ENCODE peak calls at places on chromosome 4, in eight cellular contexts. One of them, this sample, is unnamed.
A peak's percentile ranks its signal among the peaks of the same experiment; 100 is the strongest.

GRCh38 chr4:123291329-123291728 is 105.3 kb upstream of the SPRY1 start:
- DNase-seq in transverse colon: no peak
- DNase-seq in breast epithelium: no peak
- DNase-seq in K562: no peak
- DNase-seq in H1: no peak
- DNase-seq in SK-N-MC: no peak
- DNase-seq in HCT116: no peak
- DNase-seq in HepG2: no peak
- DNase-seq in this sample: no peak

GRCh38 chr4:13765535-13765934 is 138.0 kb upstream of the BOD1L1 start:
- DNase-seq in transverse colon: no peak
- DNase-seq in breast epithelium: no peak
- DNase-seq in K562: no peak
- DNase-seq in H1: no peak
- DNase-seq in SK-N-MC: no peak
- DNase-seq in HCT116: no peak
- DNase-seq in HepG2: no peak
- DNase-seq in this sample: no peak

GRCh38 chr4:61934201-61934600 is 734.1 kb downstream of the ADGRL3 start:
- DNase-seq in transverse colon: no peak
- DNase-seq in breast epithelium: no peak
- DNase-seq in K562: no peak
- DNase-seq in H1: no peak
- DNase-seq in SK-N-MC: no peak
- DNase-seq in HCT116: no peak
- DNase-seq in HepG2: no peak
- DNase-seq in this sample: no peak

GRCh38 chr4:82746705-82747567 is 51.7 kb downstream of the SCD5 start:
- DNase-seq in transverse colon: no peak
- DNase-seq in breast epithelium: no peak
- DNase-seq in K562: peak; percentile 26
- DNase-seq in H1: no peak
- DNase-seq in SK-N-MC: no peak
- DNase-seq in HCT116: no peak
- DNase-seq in HepG2: peak; percentile 60
- DNase-seq in this sample: no peak

GRCh38 chr4:143099693-143100092 is 85.0 kb upstream of the USP38 start:
- DNase-seq in transverse colon: no peak
- DNase-seq in breast epithelium: no peak
- DNase-seq in K562: no peak
- DNase-seq in H1: no peak
- DNase-seq in SK-N-MC: no peak
- DNase-seq in HCT116: no peak
- DNase-seq in HepG2: no peak
- DNase-seq in this sample: no peak

GRCh38 chr4:103012085-103012484 is 7.4 kb downstream of the SLC9B1 start:
- DNase-seq in transverse colon: no peak
- DNase-seq in breast epithelium: no peak
- DNase-seq in K562: peak; percentile 13
- DNase-seq in H1: no peak
- DNase-seq in SK-N-MC: no peak
- DNase-seq in HCT116: no peak
- DNase-seq in HepG2: no peak
- DNase-seq in this sample: no peak

GRCh38 chr4:56648245-56649151 is 32.6 kb downstream of the HOPX start:
- DNase-seq in transverse colon: no peak
- DNase-seq in breast epithelium: no peak
- DNase-seq in K562: no peak
- DNase-seq in H1: no peak
- DNase-seq in SK-N-MC: no peak
- DNase-seq in HCT116: no peak
- DNase-seq in HepG2: no peak
- DNase-seq in this sample: no peak

GRCh38 chr4:138007572-138007971 is 234.6 kb downstream of the SLC7A11 start:
- DNase-seq in transverse colon: no peak
- DNase-seq in breast epithelium: no peak
- DNase-seq in K562: no peak
- DNase-seq in H1: no peak
- DNase-seq in SK-N-MC: no peak
- DNase-seq in HCT116: peak; percentile 13
- DNase-seq in HepG2: peak; percentile 3
- DNase-seq in this sample: no peak

GRCh38 chr4:153181293-153182080 is 22.8 kb upstream of the TRIM2 start:
- DNase-seq in transverse colon: no peak
- DNase-seq in breast epithelium: no peak
- DNase-seq in K562: no peak
- DNase-seq in H1: no peak
- DNase-seq in SK-N-MC: no peak
- DNase-seq in HCT116: no peak
- DNase-seq in HepG2: no peak
- DNase-seq in this sample: no peak

GRCh38 chr4:123235431-123235830 is 161.2 kb upstream of the SPRY1 start:
- DNase-seq in transverse colon: no peak
- DNase-seq in breast epithelium: no peak
- DNase-seq in K562: no peak
- DNase-seq in H1: no peak
- DNase-seq in SK-N-MC: no peak
- DNase-seq in HCT116: no peak
- DNase-seq in HepG2: no peak
- DNase-seq in this sample: no peak

GRCh38 chr4:153488719-153489384 is 22.7 kb downstream of the TMEM131L start:
- DNase-seq in transverse colon: no peak
- DNase-seq in breast epithelium: no peak
- DNase-seq in K562: no peak
- DNase-seq in H1: no peak
- DNase-seq in SK-N-MC: no peak
- DNase-seq in HCT116: no peak
- DNase-seq in HepG2: no peak
- DNase-seq in this sample: peak; percentile 53

GRCh38 chr4:169716677-169717076 is 41.1 kb downstream of the HPF1 start:
- DNase-seq in transverse colon: no peak
- DNase-seq in breast epithelium: no peak
- DNase-seq in K562: no peak
- DNase-seq in H1: no peak
- DNase-seq in SK-N-MC: no peak
- DNase-seq in HCT116: no peak
- DNase-seq in HepG2: no peak
- DNase-seq in this sample: no peak

GRCh38 chr4:105767579-105767978 is 59.0 kb downstream of the GSTCD start:
- DNase-seq in transverse colon: no peak
- DNase-seq in breast epithelium: no peak
- DNase-seq in K562: no peak
- DNase-seq in H1: no peak
- DNase-seq in SK-N-MC: no peak
- DNase-seq in HCT116: no peak
- DNase-seq in HepG2: peak; percentile 20
- DNase-seq in this sample: no peak

GRCh38 chr4:183096276-183096965 is 2.6 kb upstream of the WWC2 start:
- DNase-seq in transverse colon: no peak
- DNase-seq in breast epithelium: no peak
- DNase-seq in K562: no peak
- DNase-seq in H1: no peak
- DNase-seq in SK-N-MC: no peak
- DNase-seq in HCT116: no peak
- DNase-seq in HepG2: no peak
- DNase-seq in this sample: no peak

GRCh38 chr4:179625391-179625790 is 2183.2 kb upstream of the AGA start:
- DNase-seq in transverse colon: no peak
- DNase-seq in breast epithelium: no peak
- DNase-seq in K562: no peak
- DNase-seq in H1: no peak
- DNase-seq in SK-N-MC: peak; percentile 24
- DNase-seq in HCT116: no peak
- DNase-seq in HepG2: no peak
- DNase-seq in this sample: no peak

DNA sequence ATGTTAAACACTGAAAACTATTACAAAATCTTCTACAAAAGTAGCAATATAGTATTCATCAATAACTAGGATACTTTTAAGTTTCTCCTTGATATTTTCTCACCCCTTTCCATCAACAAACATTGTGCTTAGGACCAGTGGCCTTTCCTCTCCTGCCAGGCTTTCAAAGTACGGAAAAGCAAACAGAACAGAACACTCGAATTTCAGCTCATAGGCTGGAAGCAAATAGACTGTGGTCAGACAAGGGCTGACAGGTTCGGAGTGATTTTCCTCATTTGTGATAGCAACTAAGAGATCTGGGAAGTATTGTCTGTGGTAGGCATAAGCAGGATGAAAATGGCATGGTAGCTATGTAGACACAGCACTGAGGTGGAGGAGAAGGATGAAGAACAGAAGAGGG is 68.6 kb upstream of the SORBS2 start:
- DNase-seq in transverse colon: no peak
- DNase-seq in breast epithelium: no peak
- DNase-seq in K562: no peak
- DNase-seq in H1: no peak
- DNase-seq in SK-N-MC: no peak
- DNase-seq in HCT116: no peak
- DNase-seq in HepG2: peak; percentile 33
- DNase-seq in this sample: no peak
- TF ChIP-seq POLR2AphosphoS5 in transverse colon: no peak
- TF ChIP-seq POLR2AphosphoS5 in breast epithelium: no peak
- TF ChIP-seq POLR2AphosphoS5 in K562: no peak
- TF ChIP-seq POLR2AphosphoS5 in H1: no peak
- TF ChIP-seq POLR2AphosphoS5 in SK-N-MC: no peak
- TF ChIP-seq POLR2AphosphoS5 in HCT116: no peak
- TF ChIP-seq POLR2AphosphoS5 in HepG2: no peak
- TF ChIP-seq POLR2AphosphoS5 in this sample: no peak

DNA sequence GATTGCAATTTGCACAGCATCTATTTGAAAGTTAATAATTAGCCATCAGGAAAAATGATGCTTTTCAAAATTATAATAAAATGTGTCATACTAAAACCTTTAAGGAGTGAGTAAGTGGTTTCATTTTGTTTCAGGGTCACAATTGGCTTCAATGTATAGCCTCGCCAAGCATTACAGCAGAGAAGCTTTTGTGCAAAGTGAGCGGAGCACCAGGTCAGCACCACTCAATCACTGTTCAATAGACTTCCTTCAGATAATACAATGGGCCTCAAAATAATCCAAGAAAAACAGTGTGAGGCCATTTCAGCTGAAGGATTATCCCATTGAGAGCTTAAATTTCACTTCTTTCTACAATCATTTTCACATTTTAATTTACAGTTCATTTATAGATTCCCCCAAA is 409.2 kb upstream of the SLIT2 start:
- DNase-seq in transverse colon: no peak
- DNase-seq in breast epithelium: no peak
- DNase-seq in K562: no peak
- DNase-seq in H1: no peak
- DNase-seq in SK-N-MC: no peak
- DNase-seq in HCT116: no peak
- DNase-seq in HepG2: no peak
- DNase-seq in this sample: no peak
- H3K27ac ChIP-seq in transverse colon: no peak overlapping the region
- H3K27ac ChIP-seq in breast epithelium: no peak overlapping the region
- H3K27ac ChIP-seq in K562: no peak overlapping the region
- H3K27ac ChIP-seq in H1: no peak overlapping the region
- H3K27ac ChIP-seq in SK-N-MC: no peak overlapping the region
- H3K27ac ChIP-seq in HCT116: no peak overlapping the region
- H3K27ac ChIP-seq in HepG2: no peak overlapping the region
- H3K27ac ChIP-seq in this sample: no peak overlapping the region

GRCh38 chr4:85408326-85408725 is 66.6 kb upstream of the ARHGAP24 start:
- DNase-seq in transverse colon: no peak
- DNase-seq in breast epithelium: no peak
- DNase-seq in K562: no peak
- DNase-seq in H1: no peak
- DNase-seq in SK-N-MC: no peak
- DNase-seq in HCT116: no peak
- DNase-seq in HepG2: no peak
- DNase-seq in this sample: no peak

GRCh38 chr4:85407546-85407945 is 67.4 kb upstream of the ARHGAP24 start:
- DNase-seq in transverse colon: no peak
- DNase-seq in breast epithelium: no peak
- DNase-seq in K562: no peak
- DNase-seq in H1: no peak
- DNase-seq in SK-N-MC: no peak
- DNase-seq in HCT116: no peak
- DNase-seq in HepG2: no peak
- DNase-seq in this sample: no peak

GRCh38 chr4:85406185-85406584 is 68.8 kb upstream of the ARHGAP24 start:
- DNase-seq in transverse colon: no peak
- DNase-seq in breast epithelium: no peak
- DNase-seq in K562: no peak
- DNase-seq in H1: no peak
- DNase-seq in SK-N-MC: peak; percentile 84
- DNase-seq in HCT116: no peak
- DNase-seq in HepG2: no peak
- DNase-seq in this sample: no peak

GRCh38 chr4:85411386-85411785 is 63.6 kb upstream of the ARHGAP24 start:
- DNase-seq in transverse colon: no peak
- DNase-seq in breast epithelium: no peak
- DNase-seq in K562: no peak
- DNase-seq in H1: no peak
- DNase-seq in SK-N-MC: no peak
- DNase-seq in HCT116: no peak
- DNase-seq in HepG2: no peak
- DNase-seq in this sample: no peak

GRCh38 chr4:85409251-85409650 is 65.7 kb upstream of the ARHGAP24 start:
- DNase-seq in transverse colon: no peak
- DNase-seq in breast epithelium: no peak
- DNase-seq in K562: no peak
- DNase-seq in H1: no peak
- DNase-seq in SK-N-MC: no peak
- DNase-seq in HCT116: no peak
- DNase-seq in HepG2: no peak
- DNase-seq in this sample: no peak
- TF ChIP-seq POLR2AphosphoS5 in transverse colon: no peak
- TF ChIP-seq POLR2AphosphoS5 in breast epithelium: no peak
- TF ChIP-seq POLR2AphosphoS5 in K562: no peak
- TF ChIP-seq POLR2AphosphoS5 in H1: no peak
- TF ChIP-seq POLR2AphosphoS5 in SK-N-MC: no peak
- TF ChIP-seq POLR2AphosphoS5 in HCT116: no peak
- TF ChIP-seq POLR2AphosphoS5 in HepG2: no peak
- TF ChIP-seq POLR2AphosphoS5 in this sample: no peak

GRCh38 chr4:119735136-119735770 is 106.6 kb upstream of the PDE5A start:
- DNase-seq in transverse colon: no peak
- DNase-seq in breast epithelium: no peak
- DNase-seq in K562: no peak
- DNase-seq in H1: no peak
- DNase-seq in SK-N-MC: no peak
- DNase-seq in HCT116: no peak
- DNase-seq in HepG2: no peak
- DNase-seq in this sample: no peak
- H3K27ac ChIP-seq in transverse colon: peak overlapping the region; percentile 57
- H3K27ac ChIP-seq in breast epithelium: peak overlapping the region; percentile 35
- H3K27ac ChIP-seq in K562: no peak overlapping the region
- H3K27ac ChIP-seq in H1: no peak overlapping the region
- H3K27ac ChIP-seq in SK-N-MC: peak overlapping the region; percentile 25
- H3K27ac ChIP-seq in HCT116: no peak overlapping the region
- H3K27ac ChIP-seq in HepG2: no peak overlapping the region
- H3K27ac ChIP-seq in this sample: no peak overlapping the region

This sample was measured in HL-60.